ENCODE peak calls at places on chromosomes 12 and 14, in four cellular contexts. U is A549, G is WTC11, H is K562. S is an unnamed sample.

GRCh38 chr14:24849471-24849870 is 200.5 kb downstream of the STXBP6 start:
- DNase-seq in U (no peak), G (no peak), H (no peak), S (no peak)

GRCh38 chr14:81095539-81095938 is 125.2 kb downstream of the GTF2A1 start:
- DNase-seq in H (no peak), U (no peak), G (no peak), S (no peak)

GRCh38 chr12:12608557-12608957 is 3.1 kb upstream of the CREBL2 start:
- DNase-seq in H (no peak), G (no peak), U (peak; percentile 28), S (peak; percentile 25)

GRCh38 chr12:44286336-44286735 is 450.5 kb downstream of the TMEM117 start:
- DNase-seq in U (no peak), G (no peak), H (no peak), S (no peak)

GRCh38 chr14:95040723-95041476 is 116.4 kb downstream of the DICER1 start:
- DNase-seq in U (no peak), H (no peak), G (no peak), S (no peak)

GRCh38 chr12:75209782-75210138 is at the start of gene KCNC2:
- DNase-seq in H (no peak), U (no peak), G (no peak), S (no peak)

GRCh38 chr14:73712071-73712506 is 2.1 kb downstream of the PNMA1 start:
- DNase-seq in U (no peak), H (no peak), G (no peak), S (no peak)

GRCh38 chr12:47904647-47905312 is at the start of gene VDR:
- DNase-seq in U (peak; percentile 89), G (peak; percentile 83), H (peak; percentile 96), S (peak; percentile 28)

GRCh38 chr12:45655186-45655585 is 74.3 kb upstream of the ARID2 start:
- DNase-seq in G (no peak), U (no peak), H (no peak), S (peak; percentile 15)

DNA sequence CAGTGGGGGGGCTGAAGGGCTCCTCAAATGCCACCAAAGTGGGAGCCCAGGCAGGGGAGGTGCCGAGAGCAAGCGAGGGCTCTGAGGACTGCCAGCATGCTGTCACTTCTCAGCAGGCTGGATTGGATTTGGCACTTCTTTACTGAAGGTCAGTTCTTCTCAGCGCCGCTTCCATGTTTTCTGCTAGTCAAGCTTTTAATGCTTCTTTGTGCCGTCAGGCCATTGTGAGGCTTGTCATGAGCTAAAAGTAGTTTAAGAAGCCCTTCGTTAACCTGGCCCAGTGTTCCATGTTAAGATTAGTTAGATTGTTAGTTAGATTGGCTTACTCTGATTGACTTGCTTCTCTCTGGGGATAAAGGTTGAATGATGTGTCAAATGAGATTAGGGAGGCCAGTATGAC is 13.4 kb downstream of the GABARAPL1 start:
- DNase-seq in U (no peak), H (no peak), G (no peak), S (no peak)
- TF ChIP-seq JUN in U (no peak), H (no peak), G (no peak), S (no peak)

GRCh38 chr12:109999983-110000505 is 814 bp downstream of the ANKRD13A start:
- DNase-seq in U (no peak), H (no peak), G (peak; percentile 25), S (no peak)
- TF ChIP-seq HMGXB4 in U (no peak), H (no peak), G (no peak), S (no peak)

GRCh38 chr12:67116134-67116533 is 153.0 kb upstream of the CAND1 start:
- DNase-seq in H (no peak), U (no peak), G (no peak), S (no peak)

GRCh38 chr12:67107235-67107634 is 161.9 kb upstream of the CAND1 start:
- DNase-seq in H (no peak), G (no peak), U (no peak), S (no peak)

GRCh38 chr12:67107751-67108269 is 161.3 kb upstream of the CAND1 start:
- DNase-seq in G (no peak), H (no peak), U (no peak), S (no peak)

GRCh38 chr12:67111182-67111581 is 158.0 kb upstream of the CAND1 start:
- DNase-seq in G (no peak), U (no peak), H (no peak), S (no peak)
- TF ChIP-seq JUN in G (no peak), U (no peak), H (no peak), S (no peak)

DNA sequence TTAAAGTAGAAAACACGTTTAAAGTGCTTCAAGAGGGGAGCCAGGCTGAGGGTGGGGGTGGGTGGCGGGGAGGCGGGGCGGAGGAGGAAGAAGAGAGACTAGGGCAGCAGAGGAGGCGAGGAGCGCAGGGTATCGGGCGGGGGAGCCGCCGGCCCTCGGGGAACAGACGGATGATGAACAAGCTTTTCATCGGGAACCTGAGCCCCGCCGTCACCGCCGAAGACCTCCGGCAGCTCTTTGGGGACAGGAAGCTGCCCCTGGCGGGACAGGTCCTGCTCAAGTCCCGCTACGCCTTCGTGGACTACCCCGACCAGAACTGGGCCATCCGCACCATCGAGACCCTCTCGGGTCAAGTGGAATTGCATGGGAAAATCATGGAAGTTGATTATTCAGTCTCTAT is 39.2 kb downstream of the ZCRB1 start:
- DNase-seq in U (no peak), G (no peak), H (no peak), S (no peak)
- TF ChIP-seq HMGXB4 in U (no peak), G (no peak), H (no peak), S (no peak)